ENCODE peak calls at places on chromosomes 5 and 9, in six cellular contexts. H is adrenal gland, B is breast epithelium, Z is mammary epithelial cell, L is HCT116, X is IMR-90. D is an unnamed sample.

GRCh38 chr9:93677641-93678136 is 101.3 kb downstream of the PHF2 start:
- DNase-seq in H (no peak), B (peak; percentile 25), Z (no peak), L (no peak), X (no peak), D (no peak)

GRCh38 chr9:113499876-113500497 is 36.5 kb downstream of the RGS3 start:
- DNase-seq in H (no peak), B (no peak), Z (no peak), L (no peak), X (no peak), D (no peak)

GRCh38 chr9:15149450-15149849 is 157.6 kb downstream of the TTC39B start:
- DNase-seq in H (no peak), B (no peak), Z (no peak), L (no peak), X (no peak), D (no peak)

GRCh38 chr5:82332064-82332855 is 54.1 kb upstream of the RPS23 start:
- DNase-seq in H (no peak), B (no peak), Z (no peak), L (no peak), X (no peak), D (no peak)

GRCh38 chr9:4666042-4666699 is at the start of gene SPATA6L:
- DNase-seq in H (peak; percentile 67), B (peak; percentile 77), Z (peak; percentile 48), L (no peak), X (peak; percentile 45), D (peak; percentile 21)

GRCh38 chr5:138148811-138149210 is 9.6 kb upstream of the NME5 start:
- DNase-seq in H (peak; percentile 30), B (no peak), Z (peak; percentile 75), L (peak; percentile 46), X (peak; percentile 65), D (no peak)

GRCh38 chr5:34464820-34465219 is 191.3 kb upstream of the RAI14 start:
- DNase-seq in H (no peak), B (no peak), Z (no peak), L (no peak), X (no peak), D (no peak)

GRCh38 chr5:17238521-17239041 is 21.1 kb downstream of the BASP1 start:
- DNase-seq in H (no peak), B (no peak), Z (peak; percentile 35), L (no peak), X (peak; percentile 82), D (no peak)

GRCh38 chr9:71984388-71985069 is 73.1 kb downstream of the C9orf85 start:
- DNase-seq in H (no peak), B (no peak), Z (peak; percentile 38), L (no peak), X (peak; percentile 77), D (no peak)

GRCh38 chr9:89168901-89169813 is 9.5 kb downstream of the SHC3 start:
- DNase-seq in H (no peak), B (no peak), Z (peak; percentile 36), L (no peak), X (no peak), D (no peak)

GRCh38 chr5:13866792-13867191 is 77.7 kb downstream of the DNAH5 start:
- DNase-seq in H (peak; percentile 6), B (no peak), Z (peak; percentile 19), L (no peak), X (peak; percentile 41), D (no peak)

GRCh38 chr9:4662108-4662988 is at the start of gene PLPP6:
- DNase-seq in H (peak; percentile 89), B (peak; percentile 93), Z (peak; percentile 95), L (peak; percentile 80), X (peak; percentile 75), D (peak; percentile 51)

GRCh38 chr9:98228392-98229089 is 26.9 kb downstream of the TBC1D2 start:
- DNase-seq in H (no peak), B (no peak), Z (no peak), L (no peak), X (no peak), D (no peak)

GRCh38 chr5:104353371-104353770 is 790.8 kb upstream of the NUDT12 start:
- DNase-seq in H (no peak), B (no peak), Z (peak; percentile 4), L (peak; percentile 24), X (no peak), D (no peak)

GRCh38 chr9:93306579-93307091 is 122.7 kb downstream of the WNK2 start:
- DNase-seq in H (no peak), B (peak; percentile 39), Z (no peak), L (no peak), X (no peak), D (no peak)

GRCh38 chr5:81768960-81769452 is 18.1 kb upstream of the SSBP2 start:
- DNase-seq in H (no peak), B (no peak), Z (peak; percentile 90), L (peak; percentile 35), X (peak; percentile 87), D (no peak)

GRCh38 chr5:100758780-100759179 is 144.3 kb downstream of the ST8SIA4 start:
- DNase-seq in H (no peak), B (no peak), Z (no peak), L (no peak), X (no peak), D (no peak)

GRCh38 chr9:89171231-89171630 is 7.4 kb downstream of the SHC3 start:
- DNase-seq in H (peak; percentile 77), B (no peak), Z (no peak), L (no peak), X (no peak), D (no peak)

GRCh38 chr9:73050887-73051550 is 98.2 kb upstream of the ALDH1A1 start:
- DNase-seq in H (no peak), B (no peak), Z (no peak), L (peak; percentile 7), X (no peak), D (no peak)

GRCh38 chr5:172280937-172281336 is 2.6 kb downstream of the UBTD2 start:
- DNase-seq in H (peak; percentile 35), B (no peak), Z (peak; percentile 9), L (no peak), X (peak; percentile 77), D (no peak)

GRCh38 chr5:139772927-139773690 is 22.5 kb upstream of the PSD2 start:
- DNase-seq in H (no peak), B (no peak), Z (no peak), L (no peak), X (no peak), D (no peak)

GRCh38 chr9:99162759-99163364 is 57.9 kb downstream of the TGFBR1 start:
- DNase-seq in H (no peak), B (no peak), Z (no peak), L (peak; percentile 22), X (peak; percentile 51), D (no peak)

GRCh38 chr5:161507591-161507990 is 38.9 kb downstream of the GABRB2 start:
- DNase-seq in H (no peak), B (no peak), Z (no peak), L (no peak), X (no peak), D (no peak)

DNA sequence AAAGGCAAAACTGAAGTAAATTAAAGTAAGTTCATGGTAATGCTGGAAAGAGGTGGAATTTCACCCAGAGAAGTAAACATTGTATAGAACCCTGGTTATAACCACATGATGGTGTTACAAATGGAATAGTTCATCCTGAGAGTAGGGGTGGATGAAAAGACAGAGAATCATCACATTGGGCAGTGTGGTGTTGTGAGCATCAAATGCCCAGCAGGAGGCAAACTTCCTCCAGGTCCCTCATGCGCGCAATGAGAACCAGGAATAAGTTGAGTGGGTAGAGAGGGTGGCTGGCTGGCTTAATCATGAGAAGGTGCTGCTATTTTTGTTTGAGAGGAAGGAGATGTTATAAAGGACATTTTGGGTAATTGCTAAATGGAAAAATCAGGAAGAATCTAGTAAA is 163.3 kb upstream of the HMHB1 start:
- DNase-seq in H (no peak), B (no peak), Z (no peak), L (no peak), X (no peak), D (no peak)
- TF ChIP-seq CTCF in H (no peak), B (no peak), Z (peak; percentile 38), L (peak; percentile 28), X (peak; percentile 17), D (no peak)

GRCh38 chr9:133107245-133107722 is 13.8 kb downstream of the RALGDS start:
- DNase-seq in H (no peak), B (no peak), Z (no peak), L (no peak), X (no peak), D (no peak)

GRCh38 chr9:133104718-133105460 is 16.2 kb downstream of the RALGDS start:
- DNase-seq in H (no peak), B (no peak), Z (no peak), L (no peak), X (no peak), D (peak; percentile 1)

GRCh38 chr9:133105461-133105770 is 15.6 kb downstream of the RALGDS start:
- DNase-seq in H (no peak), B (no peak), Z (no peak), L (no peak), X (no peak), D (no peak)

GRCh38 chr9:133107961-133108793 is 12.9 kb downstream of the RALGDS start:
- DNase-seq in H (no peak), B (no peak), Z (no peak), L (no peak), X (no peak), D (no peak)

DNA sequence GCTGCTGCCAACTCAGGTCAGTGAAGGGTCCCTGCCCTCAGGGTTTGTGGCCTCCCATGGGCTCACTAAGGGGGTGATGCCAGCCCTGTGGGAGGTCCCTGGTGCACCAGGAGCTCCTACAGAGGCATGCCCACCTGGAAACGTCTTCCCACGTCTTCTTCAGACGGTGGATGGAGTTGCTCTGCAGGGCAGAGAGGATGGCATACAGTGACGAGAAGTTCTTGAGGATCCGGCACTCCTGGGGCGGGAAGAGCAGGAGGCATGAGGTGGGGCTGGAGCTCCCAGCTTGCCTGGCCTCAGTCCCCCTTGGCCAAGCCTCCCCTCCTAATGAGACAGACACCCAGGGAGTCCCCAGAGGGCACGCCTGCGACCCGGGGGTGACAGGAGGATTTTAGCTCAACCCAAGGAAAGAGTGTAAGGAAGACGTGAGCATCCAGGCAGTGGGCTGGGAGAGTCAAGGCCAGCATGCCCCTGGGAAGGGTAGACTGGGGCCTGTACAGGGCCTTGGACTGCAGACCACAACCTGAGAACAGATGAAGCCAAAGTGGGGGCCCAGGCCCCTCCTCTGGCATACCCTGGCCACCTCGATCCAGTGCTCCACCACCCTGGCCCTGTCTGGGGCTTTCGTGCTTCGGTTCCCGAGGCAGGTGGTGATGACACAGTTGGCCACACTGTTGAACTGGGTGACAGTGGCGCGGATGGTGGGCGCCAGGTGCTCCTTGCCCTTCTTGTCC is 14.4 kb downstream of the RALGDS start:
- DNase-seq in H (no peak), B (no peak), Z (no peak), L (no peak), X (no peak), D (no peak)
- H3K36me3 ChIP-seq in H (peaks cover 95% of the 10 kb centered on the region), B (peaks cover 20% of the 10 kb centered on the region), Z (peaks cover 6% of the 10 kb centered on the region), L (peaks cover 50% of the 10 kb centered on the region), X (peaks cover 60% of the 10 kb centered on the region), D (peaks cover 72% of the 10 kb centered on the region)

GRCh38 chr9:86253577-86253976 is 5.9 kb downstream of the C9orf153 start:
- DNase-seq in H (no peak), B (no peak), Z (no peak), L (no peak), X (no peak), D (no peak)
- H3K4me3 ChIP-seq in H (no peak overlapping the region), B (no peak overlapping the region), Z (no peak overlapping the region), L (no peak overlapping the region), X (no peak overlapping the region), D (no peak overlapping the region)

DNA sequence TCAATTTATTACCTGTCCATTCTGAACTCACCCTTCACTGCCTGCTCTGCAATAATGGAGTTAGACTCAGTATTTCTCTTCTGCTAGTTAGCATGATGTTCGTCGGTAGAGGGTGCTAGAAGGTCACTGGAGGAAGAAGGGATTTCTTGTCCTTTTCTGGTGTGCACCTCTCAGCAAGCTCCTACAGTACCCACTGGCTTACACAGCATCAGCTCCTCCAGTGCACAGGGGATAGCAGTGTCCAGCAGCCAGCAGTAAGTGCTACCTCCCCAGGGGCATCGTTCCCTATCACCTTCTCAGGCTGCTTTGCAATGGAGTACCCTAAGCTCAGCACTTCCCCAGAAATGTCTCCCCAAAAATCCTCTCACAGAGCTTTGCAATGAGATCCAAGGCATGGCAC is 45.9 kb upstream of the APC start:
- DNase-seq in H (no peak), B (no peak), Z (peak; percentile 6), L (no peak), X (peak; percentile 43), D (no peak)
- TF ChIP-seq CTCF in H (peak; percentile 32), B (no peak), Z (peak; percentile 6), L (no peak), X (peak; percentile 53), D (no peak)